ENCODE peak calls at places on chromosome 15, in five cellular contexts. N, D, T, R and J are unnamed samples.
A peak's percentile ranks its signal among the peaks of the same experiment; 100 is the strongest.

GRCh38 chr15:64991536-64992135 is 1.9 kb upstream of the SPG21 start:
- DNase-seq in R (no peak), T (no peak), D (no peak), N (no peak), J (no peak)

GRCh38 chr15:40338921-40339620 is 1.7 kb downstream of the CCDC9B start:
- DNase-seq in R (no peak), T (peak; percentile 82), N (no peak), D (peak; percentile 68), J (peak; percentile 99)

GRCh38 chr15:36612063-36612788 is 32.8 kb downstream of the CDIN1 start:
- DNase-seq in T (no peak), N (no peak), R (no peak), D (peak; percentile 85), J (peak; percentile 96)

GRCh38 chr15:81941479-81941878 is 104.3 kb downstream of the MEX3B start:
- DNase-seq in N (no peak), R (no peak), D (no peak), T (no peak), J (no peak)

GRCh38 chr15:69265347-69265955 is 33.3 kb upstream of the PAQR5 start:
- DNase-seq in T (no peak), D (peak; percentile 54), N (no peak), R (no peak), J (peak; percentile 33)

GRCh38 chr15:65824031-65824743 is 32.1 kb upstream of the DENND4A start:
- DNase-seq in T (no peak), R (no peak), N (no peak), D (peak; percentile 81), J (peak; percentile 61)

GRCh38 chr15:64236156-64236555 is 73.3 kb upstream of the PPIB start:
- DNase-seq in N (no peak), D (no peak), R (no peak), T (no peak), J (no peak)

GRCh38 chr15:57915827-57916531 is 149.5 kb downstream of the ALDH1A2 start:
- DNase-seq in R (no peak), N (no peak), T (peak; percentile 54), D (no peak), J (no peak)

GRCh38 chr15:90334304-90334731 is 17.8 kb upstream of the ZNF774 start:
- DNase-seq in D (no peak), T (no peak), R (no peak), N (no peak), J (no peak)